ENCODE peak calls at places on chromosomes 16 and 17, in ten cellular contexts. M is kidney tubule cell; Q is activated T-cell treated with anti-CD3 and anti-CD28 coated beads for 1 hour; S is SK-N-MC; F is left ventricle myocardium inferior; R is AG08395; Y is RPMI8226; L is body of pancreas; C is NCI-H460; I is activated CD4-positive, alpha-beta T cell treated with anti-CD3 and anti-CD28 coated beads, Interleukin-2, amount 10 ng/mL, durations not matched to agents 7 days and 5 days. H is an unnamed sample.

GRCh38 chr17:10290046-10290445 is 82.8 kb downstream of the MYH13 start:
- DNase-seq in M (no peak), Q (no peak), S (no peak), F (peak), R (peak), Y (no peak), L (no peak), C (no peak), I (no peak), H (no peak)

GRCh38 chr16:79213214-79213613 is 387.3 kb downstream of the MAF start:
- DNase-seq in M (no peak), Q (no peak), S (no peak), F (no peak), R (no peak), Y (no peak), L (no peak), C (no peak), I (no peak), H (no peak)

GRCh38 chr17:39820987-39821386 is 43.1 kb downstream of the IKZF3 start:
- DNase-seq in M (no peak), Q (no peak), S (no peak), F (no peak), R (no peak), Y (no peak), L (no peak), C (no peak), I (no peak), H (no peak)

GRCh38 chr17:81574643-81574956 is 22.4 kb upstream of the FAAP100 start:
- DNase-seq in M (no peak), Q (no peak), S (no peak), F (no peak), R (no peak), Y (no peak), L (no peak), C (no peak), I (no peak), H (no peak)

GRCh38 chr17:38585056-38585804 is 20.5 kb downstream of the SRCIN1 start:
- DNase-seq in M (peak), Q (no peak), S (no peak), F (no peak), R (no peak), Y (no peak), L (no peak), C (no peak), I (no peak), H (no peak)

GRCh38 chr17:55683554-55684315 is 38.9 kb downstream of the TMEM100 start:
- DNase-seq in M (no peak), Q (no peak), S (no peak), F (no peak), R (no peak), Y (no peak), L (no peak), C (no peak), I (no peak), H (no peak)

GRCh38 chr17:4947010-4947410 is 1.3 kb downstream of the PFN1 start:
- DNase-seq in M (no peak), Q (no peak), S (no peak), F (no peak), R (no peak), Y (no peak), L (no peak), C (no peak), I (no peak), H (no peak)

GRCh38 chr16:86387461-86388440 is 122.6 kb upstream of the FOXF1 start:
- DNase-seq in M (peak), Q (no peak), S (no peak), F (no peak), R (peak), Y (no peak), L (no peak), C (peak), I (no peak), H (no peak)